ENCODE peak calls at places on chromosome 20, in seven cellular contexts. A is suprapubic skin, N is SK-N-MC, B is left ventricle myocardium inferior, G is breast epithelium, T is mammary epithelial cell, I is A549. C is an unnamed sample.

GRCh38 chr20:2163312-2163711 is 61.7 kb downstream of the STK35 start:
- DNase-seq in A (no peak), T (no peak), G (no peak), B (no peak), I (no peak), N (no peak), C (no peak)

GRCh38 chr20:9392892-9393857 is 121.2 kb upstream of the LAMP5 start:
- DNase-seq in A (no peak), G (no peak), B (peak), T (peak), N (peak), I (peak), C (no peak)

GRCh38 chr20:41476013-41476441 is 109.4 kb upstream of the EMILIN3 start:
- DNase-seq in I (peak), T (peak), B (no peak), N (peak), A (no peak), G (no peak), C (peak)

GRCh38 chr20:38452880-38453624 is 17.9 kb upstream of the SNHG17 start:
- DNase-seq in T (no peak), B (no peak), G (peak), A (no peak), I (no peak), N (no peak), C (no peak)

GRCh38 chr20:51445591-51445990 is 96.9 kb downstream of the NFATC2 start:
- DNase-seq in G (no peak), N (no peak), B (no peak), I (no peak), A (no peak), T (no peak), C (no peak)

GRCh38 chr20:63707558-63708300 is at the start of the genes ARFRP1 and ZGPAT:
- DNase-seq in B (peak), I (peak), T (peak), A (peak), G (peak), N (no peak), C (no peak)

GRCh38 chr20:1569417-1569861 is 11.9 kb upstream of the SIRPD start:
- DNase-seq in A (no peak), B (no peak), N (no peak), I (peak), G (no peak), T (peak), C (no peak)

GRCh38 chr20:25399038-25399430 is 8.4 kb upstream of the ABHD12 start:
- DNase-seq in I (peak), T (peak), N (peak), A (no peak), G (no peak), B (no peak), C (peak)

GRCh38 chr20:52210037-52210990 is 18.7 kb upstream of the ZFP64 start:
- DNase-seq in N (no peak), I (no peak), A (no peak), G (no peak), T (no peak), B (no peak), C (no peak)

GRCh38 chr20:24256307-24256706 is 213.1 kb upstream of the SYNDIG1 start:
- DNase-seq in I (no peak), B (no peak), N (no peak), G (no peak), A (no peak), T (no peak), C (no peak)

GRCh38 chr20:56957737-56958553 is 308.5 kb downstream of the BMP7 start:
- DNase-seq in A (no peak), N (no peak), G (no peak), I (no peak), T (no peak), B (no peak), C (peak)

GRCh38 chr20:59082077-59082740 is 39.6 kb upstream of the PRELID3B start:
- DNase-seq in G (no peak), N (peak), T (peak), A (no peak), I (peak), B (no peak), C (peak)

GRCh38 chr20:58826271-58826670 is 24.4 kb downstream of the GNAS-AS1 start:
- DNase-seq in B (no peak), T (no peak), A (no peak), N (no peak), G (no peak), I (no peak), C (no peak)

GRCh38 chr20:37282558-37282957 is 6.9 kb upstream of the MANBAL start:
- DNase-seq in G (no peak), N (no peak), I (peak), B (no peak), T (peak), A (no peak), C (no peak)

GRCh38 chr20:40486297-40486696 is 202.7 kb downstream of the MAFB start:
- DNase-seq in G (no peak), B (no peak), N (no peak), I (no peak), A (no peak), T (no peak), C (no peak)

GRCh38 chr20:59598625-59599310 is 5.6 kb upstream of the PHACTR3 start:
- DNase-seq in T (peak), B (peak), I (peak), G (no peak), N (no peak), A (no peak), C (peak)

GRCh38 chr20:16714765-16715164 is 15.1 kb upstream of the SNRPB2 start:
- DNase-seq in A (no peak), B (no peak), I (no peak), G (no peak), N (no peak), T (no peak), C (no peak)

GRCh38 chr20:48563191-48563884 is 264.5 kb downstream of the PREX1 start:
- DNase-seq in G (no peak), N (no peak), A (no peak), T (no peak), B (no peak), I (no peak), C (no peak)
- H3K4me3 ChIP-seq in G (no peak), N (no peak), A (no peak), T (no peak), B (no peak), I (no peak), C (no peak)

GRCh38 chr20:34220581-34220980 is 20.6 kb upstream of the ASIP start:
- DNase-seq in A (no peak), I (no peak), T (peak), B (no peak), N (no peak), G (no peak), C (peak)

GRCh38 chr20:34211591-34211990 is 29.6 kb upstream of the ASIP start:
- DNase-seq in G (no peak), B (no peak), I (no peak), A (no peak), N (no peak), T (no peak), C (no peak)

GRCh38 chr20:34213213-34213612 is 28.0 kb upstream of the ASIP start:
- DNase-seq in N (no peak), A (no peak), B (no peak), T (no peak), I (no peak), G (no peak), C (no peak)

GRCh38 chr20:34216382-34216742 is 24.9 kb upstream of the ASIP start:
- DNase-seq in B (no peak), N (no peak), I (no peak), A (no peak), T (no peak), G (no peak), C (no peak)

GRCh38 chr20:34215711-34216381 is 25.4 kb upstream of the ASIP start:
- DNase-seq in N (no peak), T (peak), G (peak), I (peak), B (peak), A (peak), C (peak)
- H3K4me3 ChIP-seq in N (no peak), T (peak), G (peak), I (peak), B (peak), A (peak), C (peak)

GRCh38 chr20:62603907-62604785 is 38.2 kb upstream of the SLCO4A1 start:
- DNase-seq in B (no peak), N (no peak), T (no peak), I (no peak), G (no peak), A (no peak), C (no peak)
- H3K4me3 ChIP-seq in B (no peak), N (no peak), T (no peak), I (no peak), G (no peak), A (peak), C (no peak)

GRCh38 chr20:32358883-32359632 is 927 bp downstream of the ASXL1 start:
- DNase-seq in N (no peak), B (peak), T (peak), G (peak), A (peak), I (peak), C (no peak)

GRCh38 chr20:32357869-32358631 is at the start of gene ASXL1:
- DNase-seq in B (peak), G (peak), A (peak), I (peak), T (peak), N (peak), C (peak)

GRCh38 chr20:32358632-32358882 is 426 bp downstream of the ASXL1 start:
- DNase-seq in N (no peak), A (no peak), T (no peak), I (no peak), B (no peak), G (no peak), C (no peak)

GRCh38 chr20:32359633-32360332 is 1.7 kb downstream of the ASXL1 start:
- DNase-seq in I (no peak), N (no peak), T (peak), G (no peak), B (no peak), A (no peak), C (no peak)

DNA sequence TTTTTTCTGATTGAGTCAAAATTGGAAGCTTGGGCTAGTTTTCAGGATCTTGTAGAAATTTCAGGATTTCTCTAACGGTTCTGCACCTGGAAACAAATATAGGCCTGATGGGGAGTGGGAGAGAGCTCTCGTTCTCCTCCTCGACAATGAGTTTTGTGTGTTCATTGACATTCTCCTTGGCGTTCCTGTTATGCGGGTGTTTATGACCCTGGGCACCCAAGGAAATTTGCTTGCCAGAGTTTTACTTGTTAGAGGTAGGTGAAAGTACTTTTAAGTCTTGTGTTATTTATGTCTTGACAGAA is 2.2 kb downstream of the ASXL1 start:
- DNase-seq in T (no peak), A (no peak), G (no peak), I (no peak), B (no peak), N (no peak), C (no peak)
- H3K4me3 ChIP-seq in T (no peak), A (peak), G (peak), I (peak), B (peak), N (peak), C (peak)

GRCh38 chr20:35739294-35740163 is 2.5 kb downstream of the RBM39 start:
- DNase-seq in G (no peak), I (peak), B (no peak), T (peak), A (no peak), N (no peak), C (no peak)

GRCh38 chr20:35735828-35736470 is 6.1 kb downstream of the RBM39 start:
- DNase-seq in A (no peak), N (no peak), G (no peak), I (no peak), B (no peak), T (no peak), C (no peak)

GRCh38 chr20:35737865-35738333 is 4.2 kb downstream of the RBM39 start:
- DNase-seq in I (no peak), T (no peak), A (no peak), G (no peak), B (no peak), N (no peak), C (no peak)

GRCh38 chr20:35741892-35742740 is at the start of gene RBM39:
- DNase-seq in N (peak), I (peak), A (peak), T (peak), B (peak), G (peak), C (peak)

GRCh38 chr20:35738410-35739179 is 3.5 kb downstream of the RBM39 start:
- DNase-seq in T (no peak), A (no peak), G (no peak), N (no peak), B (no peak), I (no peak), C (no peak)
- H3K4me3 ChIP-seq in T (peak), A (peak), G (no peak), N (peak), B (peak), I (peak), C (peak)

C was measured in HFF-Myc.